ENCODE peak calls at places on chromosome 17, in seven cellular contexts. L is body of pancreas, I is upper lobe of left lung, O is GM12878, V is right lobe of liver, Q is heart left ventricle, P is HCT116. M is an unnamed sample.

GRCh38 chr17:44906010-44906646 is 6.9 kb upstream of the EFTUD2 start:
- ATAC-seq in L (no peak), I (no peak), O (no peak), V (peak; percentile 40), Q (no peak), P (peak; percentile 52), M (no peak)

GRCh38 chr17:41864498-41864836 is 756 bp downstream of the KLHL11 start:
- ATAC-seq in L (no peak), I (no peak), O (peak; percentile 66), V (peak; percentile 47), Q (no peak), P (no peak), M (peak; percentile 60)

GRCh38 chr17:45117283-45117682 is 15.0 kb downstream of the PLCD3 start:
- ATAC-seq in L (no peak), I (no peak), O (no peak), V (no peak), Q (no peak), P (no peak), M (no peak)

GRCh38 chr17:81869221-81870154 is 1.6 kb downstream of the ARHGDIA start:
- ATAC-seq in L (no peak), I (no peak), O (peak; percentile 60), V (peak; percentile 3), Q (no peak), P (peak; percentile 17), M (peak; percentile 8)

GRCh38 chr17:57782642-57783337 is 37.7 kb upstream of the CCDC182 start:
- ATAC-seq in L (no peak), I (no peak), O (no peak), V (no peak), Q (no peak), P (peak; percentile 52), M (no peak)

GRCh38 chr17:79263191-79263590 is 188.6 kb downstream of the ENGASE start:
- ATAC-seq in L (no peak), I (no peak), O (no peak), V (no peak), Q (no peak), P (no peak), M (no peak)

GRCh38 chr17:28689011-28689410 is 22.7 kb downstream of the PROCA1 start:
- ATAC-seq in L (no peak), I (no peak), O (no peak), V (no peak), Q (no peak), P (no peak), M (no peak)

GRCh38 chr17:82839617-82840292 is at the start of gene ZNF750:
- ATAC-seq in L (no peak), I (peak; percentile 70), O (no peak), V (no peak), Q (no peak), P (peak; percentile 20), M (no peak)

GRCh38 chr17:38898291-38898679 is 27.1 kb upstream of the LASP1NB start:
- ATAC-seq in L (no peak), I (no peak), O (peak; percentile 38), V (no peak), Q (no peak), P (no peak), M (no peak)

GRCh38 chr17:17468217-17469010 is 8.4 kb upstream of the MED9 start:
- ATAC-seq in L (peak; percentile 89), I (no peak), O (no peak), V (peak; percentile 63), Q (peak; percentile 69), P (no peak), M (no peak)

GRCh38 chr17:80795737-80796136 is 195.9 kb upstream of the CHMP6 start:
- ATAC-seq in L (no peak), I (peak; percentile 27), O (no peak), V (peak; percentile 62), Q (peak; percentile 45), P (no peak), M (no peak)

GRCh38 chr17:57881143-57881542 is 31.3 kb upstream of the MRPS23 start:
- ATAC-seq in L (no peak), I (no peak), O (no peak), V (no peak), Q (no peak), P (no peak), M (peak; percentile 67)

DNA sequence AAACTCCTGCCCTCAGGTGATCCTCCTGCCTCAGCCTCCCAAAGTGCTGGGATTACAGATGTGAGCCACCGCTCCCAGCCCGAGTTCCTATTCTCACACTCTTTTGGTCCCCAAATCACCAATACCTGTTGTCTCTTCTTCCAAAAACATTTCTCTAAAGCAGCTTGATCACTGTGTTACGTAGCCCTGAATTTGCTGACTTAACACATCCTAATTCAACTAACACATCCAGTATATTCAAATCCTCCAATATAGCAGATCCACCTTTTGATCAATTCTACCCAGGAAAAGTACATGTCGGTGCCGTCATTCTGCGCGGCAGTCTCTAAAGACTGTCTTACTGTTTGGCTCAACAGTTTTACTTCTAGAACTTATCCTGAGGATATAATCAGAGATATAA is 191.3 kb downstream of the ZNF18 start:
- ATAC-seq in L (no peak), I (no peak), O (no peak), V (no peak), Q (no peak), P (no peak), M (no peak)
- TF ChIP-seq CTCF in L (no peak), I (no peak), O (no peak), V (no peak), Q (no peak), P (no peak), M (no peak)

DNA sequence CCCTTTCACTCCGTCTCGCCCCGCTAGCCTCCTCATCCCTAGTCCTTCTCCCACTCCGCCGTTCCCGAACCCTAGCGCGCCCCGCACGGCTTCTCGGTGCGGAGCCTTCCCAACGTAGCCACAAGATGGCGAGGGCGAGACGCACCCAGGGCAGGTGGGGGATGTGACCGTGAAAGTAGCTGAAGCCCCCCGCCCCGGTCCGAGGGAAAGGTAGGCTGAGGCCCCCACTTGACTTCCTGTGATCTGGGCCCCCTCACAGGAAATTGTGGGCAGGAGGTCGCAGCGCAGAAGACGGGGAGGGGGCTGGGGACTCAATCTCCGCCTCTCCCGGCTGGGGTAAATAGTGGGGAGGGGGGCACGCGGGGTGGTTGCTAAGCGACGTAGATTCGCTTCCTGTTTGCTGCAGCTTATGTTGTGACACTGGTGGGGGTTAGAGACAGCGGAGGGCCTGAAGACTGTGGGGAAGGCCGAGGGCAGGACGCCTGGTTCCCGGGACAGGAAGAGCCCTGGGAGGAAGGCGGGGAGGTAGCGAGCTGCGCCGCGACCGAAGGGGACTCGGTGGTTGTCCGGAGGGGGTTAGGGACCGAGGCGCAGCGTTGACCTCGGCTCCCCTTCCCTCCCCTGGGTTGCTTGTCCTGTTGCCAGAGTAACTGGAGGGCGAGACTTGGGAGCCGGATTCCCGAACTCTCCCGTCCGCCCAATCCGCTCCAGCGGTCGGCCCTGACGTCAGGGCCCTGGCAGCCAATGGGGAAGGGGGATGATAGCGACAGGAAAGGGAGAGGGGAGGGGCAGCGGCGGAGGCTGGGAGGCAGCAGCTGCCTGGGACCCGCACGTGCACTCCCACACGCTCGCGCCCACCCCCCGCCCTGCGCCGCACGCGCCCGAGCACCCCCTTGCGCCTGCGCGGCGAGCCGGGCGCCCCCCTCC is 1.1 kb downstream of the KDM6B start:
- ATAC-seq in L (peak; percentile 74), I (peak; percentile 86), O (peak; percentile 60), V (peak; percentile 54), Q (peak; percentile 84), P (peak; percentile 69), M (peak; percentile 82)
- TF ChIP-seq POLR2A in L (peak; percentile 84), I (peak; percentile 81), O (no peak), V (peak; percentile 66), Q (peak; percentile 31), P (peak; percentile 60), M (peak; percentile 87)

GRCh38 chr17:65102788-65103187 is 34.4 kb upstream of the RGS9 start:
- ATAC-seq in L (no peak), I (no peak), O (no peak), V (no peak), Q (no peak), P (no peak), M (no peak)

GRCh38 chr17:65104973-65105372 is 32.2 kb upstream of the RGS9 start:
- ATAC-seq in L (no peak), I (no peak), O (no peak), V (no peak), Q (no peak), P (no peak), M (no peak)

GRCh38 chr17:65103431-65103830 is 33.7 kb upstream of the RGS9 start:
- ATAC-seq in L (no peak), I (no peak), O (no peak), V (no peak), Q (no peak), P (no peak), M (no peak)

GRCh38 chr17:65103896-65104295 is 33.3 kb upstream of the RGS9 start:
- ATAC-seq in L (no peak), I (no peak), O (no peak), V (no peak), Q (no peak), P (no peak), M (no peak)

GRCh38 chr17:65104541-65104940 is 32.6 kb upstream of the RGS9 start:
- ATAC-seq in L (no peak), I (no peak), O (no peak), V (no peak), Q (no peak), P (no peak), M (no peak)
- H3K27ac ChIP-seq in L (no peak overlapping the region), I (no peak overlapping the region), O (no peak overlapping the region), V (no peak overlapping the region), Q (peak overlapping the region; percentile 44), P (no peak overlapping the region), M (no peak overlapping the region)

GRCh38 chr17:43423777-43424455 is 25.1 kb downstream of the ARL4D start:
- ATAC-seq in L (no peak), I (no peak), O (no peak), V (no peak), Q (no peak), P (no peak), M (no peak)

GRCh38 chr17:43431741-43432523 is 33.1 kb downstream of the ARL4D start:
- ATAC-seq in L (no peak), I (no peak), O (no peak), V (no peak), Q (peak; percentile 46), P (no peak), M (peak; percentile 85)

GRCh38 chr17:43427362-43428043 is 28.7 kb downstream of the ARL4D start:
- ATAC-seq in L (no peak), I (no peak), O (no peak), V (peak; percentile 18), Q (no peak), P (no peak), M (no peak)

GRCh38 chr17:43430936-43431649 is 32.3 kb downstream of the ARL4D start:
- ATAC-seq in L (no peak), I (no peak), O (no peak), V (no peak), Q (no peak), P (no peak), M (no peak)

DNA sequence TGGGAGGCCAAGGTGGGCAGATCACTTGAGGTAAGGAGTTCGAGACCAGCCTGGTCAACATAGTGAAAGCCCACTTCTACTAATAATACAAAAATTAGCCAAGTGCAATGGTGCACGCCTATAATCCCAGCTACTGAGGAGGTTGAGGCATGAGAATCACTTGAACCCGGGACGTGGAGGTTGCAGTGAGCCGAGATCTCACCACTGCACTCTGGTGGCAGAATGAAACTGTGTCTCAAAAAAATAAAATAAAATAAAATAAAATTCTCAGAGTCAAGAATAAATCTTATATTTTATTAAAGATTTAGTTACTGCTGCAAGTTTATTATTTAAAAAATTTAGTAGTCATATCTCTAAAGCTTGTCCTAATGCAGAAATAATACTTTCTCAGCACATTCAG is 29.7 kb downstream of the ARL4D start:
- ATAC-seq in L (no peak), I (no peak), O (no peak), V (no peak), Q (no peak), P (no peak), M (no peak)
- TF ChIP-seq CTCF in L (no peak), I (no peak), O (no peak), V (no peak), Q (no peak), P (peak; percentile 31), M (peak; percentile 38)

GRCh38 chr17:72592242-72592966 is 471.6 kb downstream of the SOX9 start:
- ATAC-seq in L (peak; percentile 81), I (peak; percentile 90), O (peak; percentile 82), V (peak; percentile 69), Q (peak; percentile 81), P (peak; percentile 76), M (peak; percentile 73)
- TF ChIP-seq POLR2A in L (peak; percentile 99), I (peak; percentile 64), O (peak; percentile 90), V (peak; percentile 62), Q (no peak), P (peak; percentile 99), M (peak; percentile 53)

M was measured in gastroesophageal sphincter.